ENCODE peak calls at places on chromosomes 13 and 19, in five cellular contexts. H, X, J, P and R are unnamed samples.

GRCh38 chr19:13149628-13150186 is 468 bp downstream of the STX10 start:
- DNase-seq in H (peak), X (no peak), J (peak), P (peak), R (no peak)

GRCh38 chr13:77717508-77717907 is 20.0 kb downstream of the SLAIN1 start:
- DNase-seq in H (no peak), X (no peak), J (no peak), P (no peak), R (no peak)

GRCh38 chr13:39618546-39618945 is 15.6 kb upstream of the LHFPL6 start:
- DNase-seq in H (no peak), X (no peak), J (no peak), P (no peak), R (no peak)

GRCh38 chr13:38180100-38180499 is 169.6 kb upstream of the UFM1 start:
- DNase-seq in H (no peak), X (no peak), J (no peak), P (no peak), R (no peak)

GRCh38 chr19:51365211-51366049 is 758 bp downstream of the ETFB start:
- DNase-seq in H (peak), X (no peak), J (no peak), P (peak), R (peak)

GRCh38 chr19:29193116-29193515 is 19.8 kb downstream of the UQCRFS1 start:
- DNase-seq in H (no peak), X (no peak), J (no peak), P (no peak), R (no peak)

GRCh38 chr13:30576528-30576927 is 41.2 kb upstream of the USPL1 start:
- DNase-seq in H (no peak), X (no peak), J (no peak), P (no peak), R (no peak)

GRCh38 chr13:29532136-29532535 is 63.4 kb downstream of the SLC7A1 start:
- DNase-seq in H (no peak), X (no peak), J (peak), P (no peak), R (no peak)

GRCh38 chr19:19304186-19304975 is 15.9 kb downstream of the SUGP1 start:
- DNase-seq in H (no peak), X (no peak), J (no peak), P (no peak), R (no peak)

GRCh38 chr19:33052352-33052972 is 12.2 kb downstream of the RHPN2 start:
- DNase-seq in H (no peak), X (no peak), J (no peak), P (no peak), R (no peak)